ENCODE peak calls at places on chromosome 16, in ten cellular contexts. I, O, M, X, D, T, E, Q, Y and K are unnamed samples.

GRCh38 chr16:67174706-67175231 is 4.4 kb downstream of the NOL3 start:
- DNase-seq in I (no peak), O (no peak), M (no peak), X (no peak), D (no peak), T (no peak), E (no peak), Q (no peak), Y (no peak), K (no peak)

GRCh38 chr16:57689772-57690558 is 4.6 kb upstream of the DRC7 start:
- DNase-seq in I (no peak), O (no peak), M (peak; percentile 92), X (no peak), D (no peak), T (no peak), E (no peak), Q (no peak), Y (peak; percentile 10), K (peak; percentile 95)

GRCh38 chr16:28063047-28063521 is 430 bp downstream of the GSG1L start:
- DNase-seq in I (no peak), O (no peak), M (no peak), X (no peak), D (no peak), T (no peak), E (no peak), Q (no peak), Y (no peak), K (peak; percentile 49)

GRCh38 chr16:71600822-71601221 is 23.9 kb upstream of the TAT start:
- DNase-seq in I (no peak), O (no peak), M (no peak), X (no peak), D (no peak), T (peak; percentile 31), E (no peak), Q (no peak), Y (no peak), K (no peak)

GRCh38 chr16:82329504-82330192 is 159.6 kb upstream of the MPHOSPH6 start:
- DNase-seq in I (no peak), O (peak; percentile 24), M (no peak), X (peak; percentile 63), D (no peak), T (no peak), E (peak; percentile 37), Q (peak; percentile 66), Y (no peak), K (no peak)

GRCh38 chr16:89408315-89408714 is 82.0 kb downstream of the ANKRD11 start:
- DNase-seq in I (no peak), O (no peak), M (no peak), X (peak; percentile 80), D (no peak), T (no peak), E (no peak), Q (no peak), Y (no peak), K (no peak)

GRCh38 chr16:22313876-22314470 is 16.8 kb downstream of the POLR3E start:
- DNase-seq in I (no peak), O (no peak), M (no peak), X (no peak), D (no peak), T (no peak), E (no peak), Q (no peak), Y (no peak), K (no peak)

GRCh38 chr16:56334761-56335160 is 90.6 kb downstream of the AMFR start:
- DNase-seq in I (no peak), O (no peak), M (no peak), X (no peak), D (no peak), T (no peak), E (no peak), Q (no peak), Y (no peak), K (no peak)

GRCh38 chr16:54875443-54875842 is 55.2 kb upstream of the IRX5 start:
- DNase-seq in I (peak; percentile 2), O (no peak), M (peak; percentile 24), X (no peak), D (no peak), T (no peak), E (no peak), Q (no peak), Y (no peak), K (no peak)

GRCh38 chr16:84144301-84144858 is 597 bp downstream of the HSDL1 start:
- DNase-seq in I (no peak), O (no peak), M (peak; percentile 50), X (peak; percentile 18), D (peak; percentile 17), T (peak; percentile 14), E (peak; percentile 6), Q (no peak), Y (peak; percentile 13), K (no peak)

GRCh38 chr16:69057400-69058378 is 47.8 kb upstream of the HAS3 start:
- DNase-seq in I (peak; percentile 87), O (no peak), M (no peak), X (peak; percentile 57), D (no peak), T (no peak), E (peak; percentile 93), Q (no peak), Y (no peak), K (peak; percentile 38)

GRCh38 chr16:4315185-4316102 is at the start of gene GLIS2:
- DNase-seq in I (peak; percentile 84), O (peak; percentile 79), M (peak; percentile 75), X (peak; percentile 80), D (no peak), T (peak; percentile 45), E (peak; percentile 57), Q (peak; percentile 70), Y (no peak), K (no peak)